ENCODE peak calls at places on chromosomes 12 and 14, in four cellular contexts. H, L, Z and M are unnamed samples.

GRCh38 chr14:74611672-74612345 is at the start of gene LTBP2:
- DNase-seq in H (peak; percentile 46), L (no peak), Z (no peak), M (peak; percentile 27)

GRCh38 chr12:8644345-8645248 is 18.0 kb downstream of the MFAP5 start:
- DNase-seq in H (no peak), L (no peak), Z (no peak), M (no peak)

GRCh38 chr12:57515468-57515933 is 4.8 kb downstream of the DDIT3 start:
- DNase-seq in H (no peak), L (no peak), Z (no peak), M (no peak)

GRCh38 chr12:88643685-88644084 is 63.4 kb upstream of the KITLG start:
- DNase-seq in H (no peak), L (no peak), Z (no peak), M (no peak)

GRCh38 chr12:25926536-25926935 is 31.9 kb upstream of the RASSF8 start:
- DNase-seq in H (no peak), L (no peak), Z (no peak), M (no peak)

GRCh38 chr14:42241101-42241500 is 634.4 kb downstream of the LRFN5 start:
- DNase-seq in H (no peak), L (no peak), Z (no peak), M (no peak)

GRCh38 chr14:39472078-39472477 is 39.8 kb upstream of the FBXO33 start:
- DNase-seq in H (no peak), L (no peak), Z (no peak), M (no peak)

GRCh38 chr12:50127546-50127945 is 15.5 kb downstream of the COX14 start:
- DNase-seq in H (no peak), L (no peak), Z (no peak), M (no peak)

GRCh38 chr12:19933924-19934323 is 434.4 kb upstream of the PDE3A start:
- DNase-seq in H (no peak), L (no peak), Z (no peak), M (no peak)

GRCh38 chr12:27081668-27082091 is 698 bp downstream of the C12orf71 start:
- DNase-seq in H (no peak), L (no peak), Z (no peak), M (peak; percentile 8)

GRCh38 chr14:36824854-36825253 is 163.2 kb downstream of the PAX9 start:
- DNase-seq in H (no peak), L (no peak), Z (no peak), M (no peak)

GRCh38 chr12:80269953-80270552 is 170.7 kb downstream of the OTOGL start:
- DNase-seq in H (no peak), L (no peak), Z (no peak), M (peak; percentile 14)

GRCh38 chr14:104293851-104294627 is 155.7 kb downstream of the KIF26A start:
- DNase-seq in H (no peak), L (no peak), Z (no peak), M (peak; percentile 25)

GRCh38 chr12:131726-132465 is 65.3 kb downstream of the IQSEC3 start:
- DNase-seq in H (no peak), L (no peak), Z (no peak), M (no peak)
- TF ChIP-seq POLR2A in H (no peak), L (no peak), Z (no peak), M (no peak)

GRCh38 chr12:121128908-121129704 is 3.6 kb upstream of the P2RX7 start:
- DNase-seq in H (peak; percentile 97), L (peak; percentile 84), Z (peak; percentile 93), M (peak; percentile 60)
- TF ChIP-seq POLR2A in H (no peak), L (no peak), Z (no peak), M (no peak)

GRCh38 chr12:54363047-54363446 is 1.2 kb downstream of the GPR84 start:
- DNase-seq in H (no peak), L (no peak), Z (no peak), M (no peak)

GRCh38 chr12:54368016-54368708 is 3.9 kb upstream of the GPR84 start:
- DNase-seq in H (no peak), L (no peak), Z (no peak), M (no peak)

GRCh38 chr12:54360717-54361456 is 3.4 kb downstream of the GPR84 start:
- DNase-seq in H (peak; percentile 92), L (peak; percentile 69), Z (no peak), M (peak; percentile 85)

GRCh38 chr12:54363610-54364009 is 676 bp downstream of the GPR84 start:
- DNase-seq in H (no peak), L (no peak), Z (no peak), M (no peak)

DNA sequence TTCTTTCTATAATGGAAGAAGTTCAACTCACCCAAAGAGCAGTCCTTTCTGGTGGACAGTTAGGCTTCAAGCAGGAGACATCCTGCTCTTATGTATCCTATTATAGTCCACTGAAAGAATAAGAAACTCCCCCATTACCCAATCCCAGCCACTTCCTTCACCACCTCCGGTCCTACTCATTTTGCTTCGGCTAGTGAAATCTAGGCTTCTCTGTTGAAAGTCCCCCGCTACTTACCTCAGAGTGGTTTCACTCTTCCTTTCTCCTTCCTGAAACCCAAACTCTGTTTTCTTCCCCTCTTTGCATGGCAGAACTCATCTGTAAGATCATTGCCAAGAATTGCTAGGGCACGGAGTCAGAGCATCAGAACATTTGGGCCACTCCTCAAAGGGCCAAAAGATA is at the start of gene GPR84:
- DNase-seq in H (no peak), L (no peak), Z (no peak), M (no peak)
- TF ChIP-seq POLR2A in H (no peak), L (no peak), Z (no peak), M (no peak)

GRCh38 chr12:1646908-1647669 is 18.1 kb downstream of the WNT5B start:
- DNase-seq in H (peak; percentile 62), L (no peak), Z (no peak), M (no peak)
- TF ChIP-seq POLR2A in H (no peak), L (no peak), Z (no peak), M (no peak)

GRCh38 chr12:122865268-122866231 is 30.3 kb downstream of the HIP1R start:
- DNase-seq in H (peak; percentile 58), L (no peak), Z (no peak), M (peak; percentile 38)

GRCh38 chr12:122866379-122866778 is 29.5 kb downstream of the VPS37B start:
- DNase-seq in H (no peak), L (no peak), Z (no peak), M (no peak)

GRCh38 chr12:122862872-122863701 is 27.8 kb downstream of the HIP1R start:
- DNase-seq in H (no peak), L (no peak), Z (no peak), M (no peak)

GRCh38 chr12:122866950-122867607 is 28.8 kb downstream of the VPS37B start:
- DNase-seq in H (no peak), L (no peak), Z (no peak), M (no peak)

GRCh38 chr12:122864894-122865253 is 29.6 kb downstream of the HIP1R start:
- DNase-seq in H (no peak), L (no peak), Z (no peak), M (no peak)
- TF ChIP-seq POLR2A in H (no peak), L (no peak), Z (no peak), M (no peak)

GRCh38 chr14:88863167-88863566 is 38.7 kb downstream of the TTC8 start:
- DNase-seq in H (no peak), L (no peak), Z (no peak), M (no peak)

GRCh38 chr14:88866305-88866704 is 41.9 kb downstream of the TTC8 start:
- DNase-seq in H (no peak), L (no peak), Z (no peak), M (no peak)

GRCh38 chr14:88868558-88869159 is 44.2 kb downstream of the TTC8 start:
- DNase-seq in H (no peak), L (no peak), Z (no peak), M (peak; percentile 17)

DNA sequence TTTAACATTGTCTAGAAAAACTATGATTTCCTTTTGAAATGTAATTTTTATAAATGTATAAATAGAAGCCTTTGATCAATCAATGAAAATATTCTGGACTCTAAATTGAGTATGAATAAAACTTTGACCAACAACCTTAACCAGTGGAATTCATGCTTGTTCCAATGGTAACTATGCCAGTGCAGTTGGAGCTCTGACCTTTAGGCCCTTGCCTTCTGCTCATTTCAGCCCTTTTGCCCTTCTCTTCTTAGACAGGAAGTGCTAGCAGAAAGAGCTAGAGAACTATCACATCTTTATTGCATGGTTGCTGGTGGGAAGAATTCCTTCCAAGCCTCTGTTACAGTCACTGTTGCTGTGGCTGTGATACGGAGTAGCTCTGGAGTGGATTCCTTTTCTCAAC is 39.7 kb downstream of the TTC8 start:
- DNase-seq in H (no peak), L (no peak), Z (no peak), M (no peak)
- TF ChIP-seq POLR2A in H (no peak), L (no peak), Z (no peak), M (no peak)

DNA sequence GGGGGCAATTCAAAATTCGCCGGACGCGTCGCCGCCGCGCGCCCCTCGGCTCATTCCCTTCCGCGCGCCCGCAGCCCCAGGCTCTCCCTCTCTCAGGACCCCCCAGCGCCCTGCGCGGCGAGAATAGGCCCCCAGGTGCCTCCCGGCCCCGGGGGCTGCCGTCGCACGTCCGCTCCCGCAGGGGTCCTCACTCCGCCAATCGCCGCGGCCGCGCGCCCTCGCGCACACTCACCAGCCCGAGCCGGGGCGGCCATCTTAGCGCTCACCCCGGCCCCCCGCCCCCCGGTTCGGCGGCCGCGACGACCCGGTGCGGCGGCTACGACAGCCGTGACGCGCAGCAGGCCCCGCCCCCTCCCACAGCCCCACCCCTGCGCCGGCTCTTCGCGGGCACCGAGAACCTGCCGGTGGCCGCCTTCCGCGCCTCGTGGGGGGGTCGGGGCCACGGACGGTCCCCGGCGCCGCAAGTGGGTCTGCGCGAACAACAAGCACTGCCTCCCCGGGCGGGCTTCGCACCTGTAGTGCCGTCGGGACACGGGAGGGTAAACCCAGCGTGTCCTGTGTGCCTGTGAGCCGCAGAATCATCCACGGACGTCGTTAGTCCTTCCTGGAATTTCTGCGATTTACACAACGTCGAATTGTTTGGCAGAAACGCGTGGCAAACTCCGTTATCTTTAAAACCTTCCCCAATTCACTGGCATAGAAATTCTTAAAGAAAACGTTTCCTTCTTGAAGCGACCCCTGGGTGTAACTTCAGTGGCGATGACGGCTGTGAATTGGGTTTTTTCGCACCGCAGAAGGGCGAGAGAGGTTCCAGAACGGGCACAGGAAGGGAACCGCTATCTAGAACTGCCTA is 2.5 kb downstream of the USP44 start:
- DNase-seq in H (peak; percentile 70), L (peak; percentile 62), Z (no peak), M (peak; percentile 71)
- TF ChIP-seq POLR2A in H (no peak), L (no peak), Z (no peak), M (peak; percentile 49)